ENCODE peak calls at places on chromosome 1, in eight cellular contexts. One of them, this sample, is unnamed.

GRCh38 chr1:198416276-198416675 is 124.2 kb downstream of the ATP6V1G3 start:
- DNase-seq in spleen: no peak
- DNase-seq in breast epithelium: no peak
- DNase-seq in B cell: no peak
- DNase-seq in SK-N-SH: no peak
- DNase-seq in fibroblast of lung: peak; percentile 75
- DNase-seq in BJ: peak; percentile 12
- DNase-seq in AG10803: peak; percentile 85
- DNase-seq in this sample: no peak

GRCh38 chr1:209989525-209989924 is 51.5 kb downstream of the SYT14 start:
- DNase-seq in spleen: no peak
- DNase-seq in breast epithelium: no peak
- DNase-seq in B cell: no peak
- DNase-seq in SK-N-SH: peak; percentile 28
- DNase-seq in fibroblast of lung: peak; percentile 15
- DNase-seq in BJ: peak; percentile 1
- DNase-seq in AG10803: peak; percentile 19
- DNase-seq in this sample: no peak

GRCh38 chr1:3242408-3243270 is 173.6 kb downstream of the PRDM16 start:
- DNase-seq in spleen: no peak
- DNase-seq in breast epithelium: no peak
- DNase-seq in B cell: no peak
- DNase-seq in SK-N-SH: no peak
- DNase-seq in fibroblast of lung: no peak
- DNase-seq in BJ: no peak
- DNase-seq in AG10803: no peak
- DNase-seq in this sample: no peak

GRCh38 chr1:76239470-76239918 is 164.9 kb downstream of the ST6GALNAC3 start:
- DNase-seq in spleen: no peak
- DNase-seq in breast epithelium: no peak
- DNase-seq in B cell: no peak
- DNase-seq in SK-N-SH: no peak
- DNase-seq in fibroblast of lung: no peak
- DNase-seq in BJ: no peak
- DNase-seq in AG10803: no peak
- DNase-seq in this sample: no peak

GRCh38 chr1:8431028-8431427 is 113.1 kb downstream of the SLC45A1 start:
- DNase-seq in spleen: peak; percentile 80
- DNase-seq in breast epithelium: no peak
- DNase-seq in B cell: no peak
- DNase-seq in SK-N-SH: no peak
- DNase-seq in fibroblast of lung: no peak
- DNase-seq in BJ: no peak
- DNase-seq in AG10803: no peak
- DNase-seq in this sample: no peak

GRCh38 chr1:233566886-233567285 is 47.0 kb upstream of the KCNK1 start:
- DNase-seq in spleen: no peak
- DNase-seq in breast epithelium: no peak
- DNase-seq in B cell: no peak
- DNase-seq in SK-N-SH: no peak
- DNase-seq in fibroblast of lung: peak; percentile 6
- DNase-seq in BJ: no peak
- DNase-seq in AG10803: no peak
- DNase-seq in this sample: no peak

GRCh38 chr1:225427249-225428065 is at the start of gene LBR:
- DNase-seq in spleen: peak; percentile 93
- DNase-seq in breast epithelium: no peak
- DNase-seq in B cell: no peak
- DNase-seq in SK-N-SH: peak; percentile 85
- DNase-seq in fibroblast of lung: peak; percentile 42
- DNase-seq in BJ: no peak
- DNase-seq in AG10803: peak; percentile 30
- DNase-seq in this sample: no peak

GRCh38 chr1:23478896-23479790 is 4.8 kb downstream of the ASAP3 start:
- DNase-seq in spleen: no peak
- DNase-seq in breast epithelium: peak; percentile 66
- DNase-seq in B cell: no peak
- DNase-seq in SK-N-SH: no peak
- DNase-seq in fibroblast of lung: peak; percentile 84
- DNase-seq in BJ: no peak
- DNase-seq in AG10803: peak; percentile 75
- DNase-seq in this sample: no peak

GRCh38 chr1:40592107-40592773 is 60.8 kb downstream of the ZNF684 start:
- DNase-seq in spleen: no peak
- DNase-seq in breast epithelium: peak; percentile 75
- DNase-seq in B cell: no peak
- DNase-seq in SK-N-SH: peak; percentile 51
- DNase-seq in fibroblast of lung: peak; percentile 38
- DNase-seq in BJ: no peak
- DNase-seq in AG10803: peak; percentile 33
- DNase-seq in this sample: peak; percentile 38

GRCh38 chr1:31689821-31690220 is 14.0 kb downstream of the COL16A1 start:
- DNase-seq in spleen: no peak
- DNase-seq in breast epithelium: no peak
- DNase-seq in B cell: no peak
- DNase-seq in SK-N-SH: no peak
- DNase-seq in fibroblast of lung: peak; percentile 99
- DNase-seq in BJ: peak; percentile 78
- DNase-seq in AG10803: peak; percentile 96
- DNase-seq in this sample: no peak

GRCh38 chr1:183022202-183023145 is 746 bp upstream of the LAMC1 start:
- DNase-seq in spleen: peak; percentile 86
- DNase-seq in breast epithelium: peak; percentile 89
- DNase-seq in B cell: peak; percentile 72
- DNase-seq in SK-N-SH: peak; percentile 37
- DNase-seq in fibroblast of lung: peak; percentile 96
- DNase-seq in BJ: peak; percentile 93
- DNase-seq in AG10803: peak; percentile 99
- DNase-seq in this sample: peak; percentile 40

GRCh38 chr1:39632491-39633417 is 6.7 kb downstream of the HEYL start:
- DNase-seq in spleen: no peak
- DNase-seq in breast epithelium: no peak
- DNase-seq in B cell: no peak
- DNase-seq in SK-N-SH: no peak
- DNase-seq in fibroblast of lung: peak; percentile 57
- DNase-seq in BJ: peak; percentile 8
- DNase-seq in AG10803: peak; percentile 45
- DNase-seq in this sample: peak; percentile 31

GRCh38 chr1:112713466-112714312 is 1.4 kb downstream of the PPM1J start:
- DNase-seq in spleen: peak; percentile 82
- DNase-seq in breast epithelium: no peak
- DNase-seq in B cell: peak; percentile 86
- DNase-seq in SK-N-SH: no peak
- DNase-seq in fibroblast of lung: no peak
- DNase-seq in BJ: no peak
- DNase-seq in AG10803: no peak
- DNase-seq in this sample: no peak

GRCh38 chr1:228240411-228241240 is 32.8 kb downstream of the OBSCN start:
- DNase-seq in spleen: no peak
- DNase-seq in breast epithelium: no peak
- DNase-seq in B cell: no peak
- DNase-seq in SK-N-SH: no peak
- DNase-seq in fibroblast of lung: no peak
- DNase-seq in BJ: no peak
- DNase-seq in AG10803: no peak
- DNase-seq in this sample: no peak

GRCh38 chr1:119327436-119328155 is 41.0 kb upstream of the HAO2 start:
- DNase-seq in spleen: peak; percentile 78
- DNase-seq in breast epithelium: no peak
- DNase-seq in B cell: peak; percentile 44
- DNase-seq in SK-N-SH: peak; percentile 44
- DNase-seq in fibroblast of lung: peak; percentile 18
- DNase-seq in BJ: peak; percentile 5
- DNase-seq in AG10803: peak; percentile 56
- DNase-seq in this sample: peak; percentile 68
- TF ChIP-seq CTCF in spleen: peak; percentile 22
- TF ChIP-seq CTCF in breast epithelium: no peak
- TF ChIP-seq CTCF in B cell: peak; percentile 56
- TF ChIP-seq CTCF in SK-N-SH: peak; percentile 48
- TF ChIP-seq CTCF in fibroblast of lung: peak; percentile 48
- TF ChIP-seq CTCF in BJ: peak; percentile 34
- TF ChIP-seq CTCF in AG10803: peak; percentile 21
- TF ChIP-seq CTCF in this sample: peak; percentile 60

DNA sequence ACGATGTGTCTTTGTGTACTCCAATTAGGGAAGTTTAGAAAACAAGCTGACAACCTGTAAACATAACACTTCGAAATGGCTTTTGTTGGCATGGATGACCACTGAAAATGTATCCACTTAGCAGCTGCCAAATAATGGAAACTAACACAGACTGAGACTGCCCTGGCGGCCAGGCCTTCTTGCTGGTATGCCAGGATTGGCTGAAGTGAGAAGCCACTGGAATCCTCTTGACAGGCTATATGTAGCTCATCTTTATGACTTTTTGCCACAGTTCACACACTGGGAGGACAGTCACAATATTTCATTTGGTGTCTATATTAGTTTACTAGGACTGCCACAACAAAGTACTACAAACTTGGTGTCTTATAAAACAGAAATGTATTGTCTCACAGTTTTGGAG is 12.9 kb upstream of the CTBS start:
- DNase-seq in spleen: no peak
- DNase-seq in breast epithelium: no peak
- DNase-seq in B cell: no peak
- DNase-seq in SK-N-SH: no peak
- DNase-seq in fibroblast of lung: no peak
- DNase-seq in BJ: no peak
- DNase-seq in AG10803: no peak
- DNase-seq in this sample: no peak
- TF ChIP-seq CTCF in spleen: no peak
- TF ChIP-seq CTCF in breast epithelium: no peak
- TF ChIP-seq CTCF in B cell: no peak
- TF ChIP-seq CTCF in SK-N-SH: no peak
- TF ChIP-seq CTCF in fibroblast of lung: no peak
- TF ChIP-seq CTCF in BJ: no peak
- TF ChIP-seq CTCF in AG10803: no peak
- TF ChIP-seq CTCF in this sample: no peak

DNA sequence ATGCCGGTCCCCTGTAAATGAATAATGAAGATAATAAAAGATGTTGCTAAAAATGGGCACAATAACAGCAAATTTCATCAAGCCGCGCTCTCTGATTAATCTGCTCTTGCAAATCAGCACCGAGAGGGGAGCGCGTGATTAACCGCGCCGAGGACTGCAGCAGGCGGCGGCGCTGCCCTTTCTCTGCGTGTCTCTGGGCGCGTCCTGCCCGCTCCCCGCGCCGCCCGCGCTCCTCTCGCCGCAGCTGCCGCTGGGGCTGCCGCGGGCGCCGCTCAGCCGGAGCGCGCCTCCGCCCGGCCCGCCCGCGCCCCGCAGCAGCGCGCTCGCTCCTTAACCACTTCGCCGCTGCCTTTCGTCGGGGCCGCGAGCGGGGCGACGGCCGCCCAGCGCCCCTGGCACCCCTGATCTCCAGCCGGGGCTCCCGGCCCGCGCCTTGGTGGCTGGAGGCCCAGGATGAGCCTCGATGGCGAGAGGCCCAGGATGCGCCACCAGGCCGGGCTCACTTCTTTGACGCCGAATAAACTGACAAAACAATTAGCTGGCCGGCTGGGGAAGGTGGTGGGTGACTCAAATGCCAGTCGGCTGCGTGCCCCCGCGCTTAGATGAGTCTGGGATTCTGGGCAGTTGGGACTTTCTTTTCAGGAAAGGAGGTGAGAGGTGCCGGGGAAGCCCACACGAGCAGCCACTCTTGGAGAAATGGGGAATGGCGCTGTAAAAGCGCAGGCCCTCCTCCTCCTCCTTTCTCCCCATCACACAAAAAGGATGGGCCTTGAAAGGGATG is 221.4 kb upstream of the PKN2 start:
- DNase-seq in spleen: no peak
- DNase-seq in breast epithelium: no peak
- DNase-seq in B cell: no peak
- DNase-seq in SK-N-SH: peak; percentile 60
- DNase-seq in fibroblast of lung: peak; percentile 59
- DNase-seq in BJ: no peak
- DNase-seq in AG10803: peak; percentile 26
- DNase-seq in this sample: peak; percentile 54
- TF ChIP-seq CTCF in spleen: no peak
- TF ChIP-seq CTCF in breast epithelium: no peak
- TF ChIP-seq CTCF in B cell: no peak
- TF ChIP-seq CTCF in SK-N-SH: no peak
- TF ChIP-seq CTCF in fibroblast of lung: no peak
- TF ChIP-seq CTCF in BJ: no peak
- TF ChIP-seq CTCF in AG10803: no peak
- TF ChIP-seq CTCF in this sample: no peak

GRCh38 chr1:218346391-218347204 is 1.5 kb downstream of the TGFB2 start:
- DNase-seq in spleen: peak; percentile 81
- DNase-seq in breast epithelium: peak; percentile 44
- DNase-seq in B cell: no peak
- DNase-seq in SK-N-SH: no peak
- DNase-seq in fibroblast of lung: peak; percentile 58
- DNase-seq in BJ: no peak
- DNase-seq in AG10803: peak; percentile 31
- DNase-seq in this sample: peak; percentile 20

GRCh38 chr1:218345673-218346390 is 696 bp downstream of the TGFB2 start:
- DNase-seq in spleen: peak; percentile 89
- DNase-seq in breast epithelium: peak; percentile 30
- DNase-seq in B cell: peak; percentile 69
- DNase-seq in SK-N-SH: peak; percentile 89
- DNase-seq in fibroblast of lung: peak; percentile 83
- DNase-seq in BJ: no peak
- DNase-seq in AG10803: peak; percentile 73
- DNase-seq in this sample: peak; percentile 66

GRCh38 chr1:218347713-218348627 is 2.8 kb downstream of the TGFB2 start:
- DNase-seq in spleen: no peak
- DNase-seq in breast epithelium: peak; percentile 41
- DNase-seq in B cell: no peak
- DNase-seq in SK-N-SH: no peak
- DNase-seq in fibroblast of lung: peak; percentile 86
- DNase-seq in BJ: no peak
- DNase-seq in AG10803: no peak
- DNase-seq in this sample: no peak

GRCh38 chr1:218347316-218347712 is 2.2 kb downstream of the TGFB2 start:
- DNase-seq in spleen: no peak
- DNase-seq in breast epithelium: no peak
- DNase-seq in B cell: no peak
- DNase-seq in SK-N-SH: no peak
- DNase-seq in fibroblast of lung: peak; percentile 71
- DNase-seq in BJ: no peak
- DNase-seq in AG10803: no peak
- DNase-seq in this sample: no peak

DNA sequence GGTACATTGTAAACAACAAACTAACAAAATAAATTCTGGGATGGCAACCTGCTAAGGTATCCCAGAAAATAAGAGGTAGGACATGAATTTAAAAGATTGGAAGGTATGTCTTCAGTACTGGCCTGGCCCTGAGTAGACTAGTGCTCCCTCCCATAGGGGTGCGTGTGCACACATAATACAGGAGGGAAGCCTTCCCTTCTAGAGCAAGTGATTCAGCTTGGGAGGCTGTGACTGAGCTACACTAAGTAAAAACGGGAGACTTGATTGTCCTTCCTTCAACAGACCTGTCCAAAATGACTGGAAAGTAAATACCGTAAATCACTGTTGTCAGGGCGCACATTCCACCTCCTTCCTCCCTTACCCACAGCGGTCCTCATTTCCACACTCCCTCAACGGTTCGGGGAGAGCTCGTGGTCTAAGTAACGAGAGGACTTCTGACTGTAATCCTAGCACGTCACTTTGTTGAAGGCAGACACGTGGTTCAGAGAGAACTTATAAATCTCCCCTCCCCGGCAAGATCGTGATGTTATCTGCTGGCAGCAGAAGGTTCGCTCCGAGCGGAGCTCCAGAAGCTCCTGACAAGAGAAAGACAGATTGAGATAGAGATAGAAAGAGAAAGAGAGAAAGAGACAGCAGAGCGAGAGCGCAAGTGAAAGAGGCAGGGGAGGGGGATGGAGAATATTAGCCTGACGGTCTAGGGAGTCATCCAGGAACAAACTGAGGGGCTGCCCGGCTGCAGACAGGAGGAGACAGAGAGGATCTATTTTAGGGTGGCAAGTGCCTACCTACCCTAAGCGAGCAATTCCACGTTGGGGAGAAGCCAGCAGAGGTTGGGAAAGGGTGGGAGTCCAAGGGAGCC is at the start of gene TGFB2:
- DNase-seq in spleen: no peak
- DNase-seq in breast epithelium: peak; percentile 42
- DNase-seq in B cell: no peak
- DNase-seq in SK-N-SH: no peak
- DNase-seq in fibroblast of lung: peak; percentile 94
- DNase-seq in BJ: peak; percentile 51
- DNase-seq in AG10803: peak; percentile 62
- DNase-seq in this sample: peak; percentile 17
- TF ChIP-seq CTCF in spleen: no peak
- TF ChIP-seq CTCF in breast epithelium: peak; percentile 9
- TF ChIP-seq CTCF in B cell: no peak
- TF ChIP-seq CTCF in SK-N-SH: no peak
- TF ChIP-seq CTCF in fibroblast of lung: peak; percentile 29
- TF ChIP-seq CTCF in BJ: peak; percentile 32
- TF ChIP-seq CTCF in AG10803: no peak
- TF ChIP-seq CTCF in this sample: no peak

This sample was measured in endothelial cell.